ENCODE peak calls at places on chromosomes 7 and 10, in nine cellular contexts. One of them, this sample, is unnamed.
A peak's percentile ranks its signal among the peaks of the same experiment; 100 is the strongest.

GRCh38 chr10:100041620-100042019 is 31.9 kb upstream of the DNMBP start:
- DNase-seq in adrenal gland: no peak
- DNase-seq in IMR-90: no peak
- DNase-seq in gastrocnemius medialis: no peak
- DNase-seq in ovary: no peak
- DNase-seq in uterus: no peak
- DNase-seq in body of pancreas: no peak
- DNase-seq in tibial nerve: no peak
- DNase-seq in stomach: no peak
- DNase-seq in this sample: no peak

GRCh38 chr10:103281753-103282152 is 4.8 kb downstream of the INA start:
- DNase-seq in gastrocnemius medialis: no peak
- DNase-seq in body of pancreas: peak; percentile 7
- DNase-seq in tibial nerve: no peak
- DNase-seq in stomach: no peak
- DNase-seq in IMR-90: peak; percentile 43
- DNase-seq in uterus: no peak
- DNase-seq in adrenal gland: no peak
- DNase-seq in ovary: no peak
- DNase-seq in this sample: no peak

GRCh38 chr7:133853706-133854276 is 273.3 kb upstream of the LRGUK start:
- DNase-seq in adrenal gland: peak; percentile 18
- DNase-seq in IMR-90: peak; percentile 90
- DNase-seq in ovary: no peak
- DNase-seq in gastrocnemius medialis: peak; percentile 22
- DNase-seq in stomach: peak; percentile 32
- DNase-seq in tibial nerve: no peak
- DNase-seq in uterus: no peak
- DNase-seq in body of pancreas: peak; percentile 38
- DNase-seq in this sample: no peak

GRCh38 chr10:1293636-1294440 is 237.7 kb downstream of the WDR37 start:
- DNase-seq in adrenal gland: no peak
- DNase-seq in body of pancreas: no peak
- DNase-seq in uterus: no peak
- DNase-seq in ovary: no peak
- DNase-seq in tibial nerve: no peak
- DNase-seq in gastrocnemius medialis: no peak
- DNase-seq in IMR-90: no peak
- DNase-seq in stomach: no peak
- DNase-seq in this sample: peak; percentile 41

GRCh38 chr7:112484671-112485097 is 3.9 kb downstream of the LSMEM1 start:
- DNase-seq in uterus: no peak
- DNase-seq in adrenal gland: peak; percentile 27
- DNase-seq in tibial nerve: no peak
- DNase-seq in stomach: no peak
- DNase-seq in ovary: no peak
- DNase-seq in body of pancreas: peak; percentile 26
- DNase-seq in IMR-90: peak; percentile 93
- DNase-seq in gastrocnemius medialis: peak; percentile 57
- DNase-seq in this sample: peak; percentile 64

GRCh38 chr10:78579995-78580394 is 488.8 kb upstream of the ZMIZ1 start:
- DNase-seq in adrenal gland: peak; percentile 89
- DNase-seq in gastrocnemius medialis: no peak
- DNase-seq in tibial nerve: peak; percentile 35
- DNase-seq in ovary: peak; percentile 78
- DNase-seq in body of pancreas: peak; percentile 20
- DNase-seq in IMR-90: no peak
- DNase-seq in stomach: peak; percentile 32
- DNase-seq in uterus: peak; percentile 62
- DNase-seq in this sample: no peak

GRCh38 chr7:105268511-105269392 is 120.0 kb downstream of the SRPK2 start:
- DNase-seq in uterus: no peak
- DNase-seq in adrenal gland: peak; percentile 34
- DNase-seq in IMR-90: peak; percentile 71
- DNase-seq in body of pancreas: peak; percentile 15
- DNase-seq in gastrocnemius medialis: peak; percentile 22
- DNase-seq in tibial nerve: peak; percentile 42
- DNase-seq in stomach: no peak
- DNase-seq in ovary: no peak
- DNase-seq in this sample: no peak

GRCh38 chr10:67115972-67116371 is 190.1 kb downstream of the LRRTM3 start:
- DNase-seq in stomach: no peak
- DNase-seq in tibial nerve: no peak
- DNase-seq in IMR-90: no peak
- DNase-seq in adrenal gland: no peak
- DNase-seq in ovary: no peak
- DNase-seq in gastrocnemius medialis: no peak
- DNase-seq in body of pancreas: no peak
- DNase-seq in uterus: no peak
- DNase-seq in this sample: no peak

GRCh38 chr10:49081532-49082275 is 33.6 kb downstream of the VSTM4 start:
- DNase-seq in body of pancreas: no peak
- DNase-seq in stomach: peak; percentile 25
- DNase-seq in uterus: no peak
- DNase-seq in tibial nerve: no peak
- DNase-seq in ovary: peak; percentile 76
- DNase-seq in adrenal gland: peak; percentile 84
- DNase-seq in IMR-90: peak; percentile 15
- DNase-seq in gastrocnemius medialis: no peak
- DNase-seq in this sample: no peak

GRCh38 chr7:24401628-24402593 is 117.9 kb downstream of the NPY start:
- DNase-seq in ovary: no peak
- DNase-seq in tibial nerve: no peak
- DNase-seq in body of pancreas: no peak
- DNase-seq in uterus: no peak
- DNase-seq in gastrocnemius medialis: no peak
- DNase-seq in IMR-90: peak; percentile 40
- DNase-seq in adrenal gland: no peak
- DNase-seq in stomach: no peak
- DNase-seq in this sample: no peak

GRCh38 chr7:24052572-24053223 is 231.3 kb upstream of the NPY start:
- DNase-seq in ovary: no peak
- DNase-seq in adrenal gland: no peak
- DNase-seq in body of pancreas: no peak
- DNase-seq in tibial nerve: no peak
- DNase-seq in IMR-90: peak; percentile 20
- DNase-seq in uterus: no peak
- DNase-seq in gastrocnemius medialis: no peak
- DNase-seq in stomach: no peak
- DNase-seq in this sample: no peak

GRCh38 chr10:75922435-75922834 is 491.0 kb downstream of the LRMDA start:
- DNase-seq in gastrocnemius medialis: no peak
- DNase-seq in body of pancreas: no peak
- DNase-seq in ovary: no peak
- DNase-seq in adrenal gland: no peak
- DNase-seq in uterus: no peak
- DNase-seq in tibial nerve: no peak
- DNase-seq in stomach: no peak
- DNase-seq in IMR-90: peak; percentile 0
- DNase-seq in this sample: no peak

GRCh38 chr10:29314726-29315125 is 25.9 kb downstream of the LYZL1 start:
- DNase-seq in uterus: no peak
- DNase-seq in stomach: no peak
- DNase-seq in body of pancreas: no peak
- DNase-seq in ovary: no peak
- DNase-seq in IMR-90: no peak
- DNase-seq in adrenal gland: no peak
- DNase-seq in tibial nerve: no peak
- DNase-seq in gastrocnemius medialis: no peak
- DNase-seq in this sample: no peak

GRCh38 chr10:106557053-106557452 is 607.5 kb downstream of the SORCS1 start:
- DNase-seq in uterus: no peak
- DNase-seq in ovary: no peak
- DNase-seq in tibial nerve: no peak
- DNase-seq in stomach: no peak
- DNase-seq in IMR-90: peak; percentile 64
- DNase-seq in gastrocnemius medialis: no peak
- DNase-seq in body of pancreas: no peak
- DNase-seq in adrenal gland: no peak
- DNase-seq in this sample: no peak

GRCh38 chr10:90378524-90379076 is 479.2 kb downstream of the HTR7 start:
- DNase-seq in gastrocnemius medialis: no peak
- DNase-seq in IMR-90: peak; percentile 87
- DNase-seq in stomach: no peak
- DNase-seq in body of pancreas: no peak
- DNase-seq in tibial nerve: no peak
- DNase-seq in adrenal gland: no peak
- DNase-seq in uterus: no peak
- DNase-seq in ovary: no peak
- DNase-seq in this sample: no peak

GRCh38 chr7:33444501-33444900 is 315.1 kb downstream of the BBS9 start:
- DNase-seq in IMR-90: peak; percentile 65
- DNase-seq in adrenal gland: peak; percentile 59
- DNase-seq in stomach: no peak
- DNase-seq in uterus: no peak
- DNase-seq in tibial nerve: peak; percentile 89
- DNase-seq in body of pancreas: peak; percentile 31
- DNase-seq in gastrocnemius medialis: peak; percentile 28
- DNase-seq in ovary: peak; percentile 17
- DNase-seq in this sample: no peak

GRCh38 chr7:151769189-151769821 is 107.6 kb downstream of the PRKAG2 start:
- DNase-seq in uterus: no peak
- DNase-seq in body of pancreas: no peak
- DNase-seq in adrenal gland: no peak
- DNase-seq in ovary: no peak
- DNase-seq in tibial nerve: no peak
- DNase-seq in stomach: no peak
- DNase-seq in gastrocnemius medialis: no peak
- DNase-seq in IMR-90: no peak
- DNase-seq in this sample: no peak

GRCh38 chr10:113788604-113789083 is 37.2 kb downstream of the PLEKHS1 start:
- DNase-seq in ovary: no peak
- DNase-seq in body of pancreas: peak; percentile 62
- DNase-seq in stomach: no peak
- DNase-seq in uterus: peak; percentile 17
- DNase-seq in gastrocnemius medialis: peak; percentile 33
- DNase-seq in adrenal gland: peak; percentile 53
- DNase-seq in IMR-90: peak; percentile 96
- DNase-seq in tibial nerve: peak; percentile 37
- DNase-seq in this sample: no peak

DNA sequence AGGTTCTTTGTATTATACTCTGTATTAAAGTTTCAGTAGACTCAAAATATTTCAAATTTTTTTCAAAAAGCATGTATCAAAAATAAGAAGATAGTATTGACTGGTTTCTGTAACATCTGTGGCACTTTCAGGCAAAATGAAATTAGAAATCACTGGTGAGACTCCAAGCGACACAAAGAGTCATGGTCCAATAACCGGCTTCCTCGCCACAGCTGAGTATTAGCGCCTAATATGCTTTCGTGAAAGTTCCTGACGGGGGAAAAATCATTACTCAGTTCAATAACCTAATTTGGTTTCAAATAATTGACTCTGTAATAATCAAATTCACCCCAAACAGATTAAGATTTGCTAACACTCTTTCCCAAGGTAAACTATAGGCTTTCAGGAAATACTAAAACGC is 13.4 kb downstream of the TMEM209 start:
- DNase-seq in tibial nerve: no peak
- DNase-seq in IMR-90: no peak
- DNase-seq in gastrocnemius medialis: no peak
- DNase-seq in adrenal gland: no peak
- DNase-seq in ovary: no peak
- DNase-seq in uterus: no peak
- DNase-seq in stomach: no peak
- DNase-seq in body of pancreas: no peak
- DNase-seq in this sample: no peak
- H3K36me3 ChIP-seq in tibial nerve: no peaks in the 10 kb centered on the region
- H3K36me3 ChIP-seq in IMR-90: peaks cover 10% of the 10 kb centered on the region
- H3K36me3 ChIP-seq in gastrocnemius medialis: peaks cover 32% of the 10 kb centered on the region
- H3K36me3 ChIP-seq in adrenal gland: peaks cover 9% of the 10 kb centered on the region
- H3K36me3 ChIP-seq in ovary: no peaks in the 10 kb centered on the region
- H3K36me3 ChIP-seq in uterus: no peaks in the 10 kb centered on the region
- H3K36me3 ChIP-seq in stomach: peaks cover 59% of the 10 kb centered on the region
- H3K36me3 ChIP-seq in body of pancreas: peaks cover 9% of the 10 kb centered on the region
- H3K36me3 ChIP-seq in this sample: peaks cover 42% of the 10 kb centered on the region

DNA sequence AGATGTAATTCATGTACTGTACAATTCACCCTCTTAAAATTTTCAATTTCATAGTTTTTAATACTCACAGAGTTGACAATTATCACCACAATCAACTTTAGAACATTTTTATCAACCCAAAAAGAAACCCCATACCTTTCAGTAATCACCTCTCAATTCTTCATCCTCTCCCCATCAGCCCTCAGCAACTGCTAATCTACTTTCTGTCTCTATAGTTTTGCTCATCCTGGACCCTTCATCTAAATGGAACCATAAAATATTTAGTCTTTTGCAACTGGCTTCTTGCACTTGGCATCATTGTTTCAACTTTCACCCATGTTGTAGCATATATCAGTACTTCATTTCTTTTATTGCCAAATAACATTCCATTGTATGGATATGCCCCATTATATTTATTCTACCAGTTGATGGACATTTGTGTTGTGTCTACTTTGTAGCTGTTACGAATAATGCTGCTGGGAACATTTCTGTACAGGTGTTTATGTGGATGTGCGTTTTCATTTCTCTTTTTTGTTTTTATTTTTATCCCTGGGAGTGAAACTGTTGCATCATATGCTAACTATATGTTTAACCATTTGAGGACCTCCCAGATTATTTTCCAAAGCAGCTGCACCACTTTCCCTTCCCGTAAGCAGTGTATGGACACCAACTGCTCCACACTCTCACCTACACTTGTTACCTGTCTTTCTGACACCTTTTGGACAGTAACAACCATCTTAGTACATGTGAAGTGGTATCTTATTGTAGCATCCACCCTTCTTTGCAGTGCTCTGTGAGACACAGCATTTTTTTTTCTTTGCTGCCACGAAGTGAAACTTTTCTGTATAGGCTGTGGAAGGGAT is 65.4 kb upstream of the APBB1IP start:
- DNase-seq in body of pancreas: no peak
- DNase-seq in uterus: no peak
- DNase-seq in stomach: no peak
- DNase-seq in tibial nerve: no peak
- DNase-seq in ovary: no peak
- DNase-seq in gastrocnemius medialis: no peak
- DNase-seq in IMR-90: no peak
- DNase-seq in adrenal gland: no peak
- DNase-seq in this sample: no peak
- H3K4me3 ChIP-seq in body of pancreas: no peak overlapping the region
- H3K4me3 ChIP-seq in uterus: no peak overlapping the region
- H3K4me3 ChIP-seq in stomach: no peak overlapping the region
- H3K4me3 ChIP-seq in tibial nerve: no peak overlapping the region
- H3K4me3 ChIP-seq in ovary: no peak overlapping the region
- H3K4me3 ChIP-seq in gastrocnemius medialis: no peak overlapping the region
- H3K4me3 ChIP-seq in IMR-90: no peak overlapping the region
- H3K4me3 ChIP-seq in adrenal gland: no peak overlapping the region
- H3K4me3 ChIP-seq in this sample: no peak overlapping the region

GRCh38 chr10:17023386-17024298 is 106.0 kb downstream of the CUBN start:
- DNase-seq in tibial nerve: peak; percentile 82
- DNase-seq in body of pancreas: peak; percentile 70
- DNase-seq in stomach: peak; percentile 37
- DNase-seq in uterus: peak; percentile 68
- DNase-seq in IMR-90: peak; percentile 99
- DNase-seq in adrenal gland: peak; percentile 69
- DNase-seq in gastrocnemius medialis: peak; percentile 51
- DNase-seq in ovary: no peak
- DNase-seq in this sample: peak; percentile 83
- TF ChIP-seq POLR2A in tibial nerve: no peak
- TF ChIP-seq POLR2A in body of pancreas: no peak
- TF ChIP-seq POLR2A in stomach: no peak
- TF ChIP-seq POLR2A in uterus: no peak
- TF ChIP-seq POLR2A in IMR-90: peak; percentile 74
- TF ChIP-seq POLR2A in adrenal gland: no peak
- TF ChIP-seq POLR2A in gastrocnemius medialis: no peak
- TF ChIP-seq POLR2A in ovary: no peak
- TF ChIP-seq POLR2A in this sample: no peak

GRCh38 chr7:28498636-28499035 is 86.3 kb downstream of the CREB5 start:
- DNase-seq in uterus: no peak
- DNase-seq in gastrocnemius medialis: no peak
- DNase-seq in tibial nerve: no peak
- DNase-seq in adrenal gland: no peak
- DNase-seq in IMR-90: no peak
- DNase-seq in stomach: no peak
- DNase-seq in ovary: no peak
- DNase-seq in body of pancreas: no peak
- DNase-seq in this sample: no peak
- H3K36me3 ChIP-seq in uterus: no peaks in the 10 kb centered on the region
- H3K36me3 ChIP-seq in gastrocnemius medialis: no peaks in the 10 kb centered on the region
- H3K36me3 ChIP-seq in tibial nerve: no peaks in the 10 kb centered on the region
- H3K36me3 ChIP-seq in adrenal gland: no peaks in the 10 kb centered on the region
- H3K36me3 ChIP-seq in IMR-90: peaks cover 2% of the 10 kb centered on the region
- H3K36me3 ChIP-seq in stomach: no peaks in the 10 kb centered on the region
- H3K36me3 ChIP-seq in ovary: no peaks in the 10 kb centered on the region
- H3K36me3 ChIP-seq in body of pancreas: no peaks in the 10 kb centered on the region
- H3K36me3 ChIP-seq in this sample: no peaks in the 10 kb centered on the region

This sample was measured in suprapubic skin.